ENCODE peak calls at places on chromosomes 1 and 21, in four cellular contexts. E, N, H and Q are unnamed samples.

GRCh38 chr1:210883821-210884220 is 250.1 kb downstream of the KCNH1 start:
- DNase-seq in E (no peak), N (peak; percentile 94), H (no peak), Q (peak; percentile 93)

GRCh38 chr1:31934706-31935629 is 3.2 kb downstream of the PTP4A2 start:
- DNase-seq in H (no peak), N (peak; percentile 67), E (no peak), Q (peak; percentile 49)

GRCh38 chr1:150151291-150152181 is 1.8 kb downstream of the PLEKHO1 start:
- DNase-seq in E (no peak), N (no peak), H (no peak), Q (no peak)

GRCh38 chr21:32562915-32563314 is 22.4 kb downstream of the TCP10L start:
- DNase-seq in E (no peak), H (no peak), N (no peak), Q (no peak)

GRCh38 chr1:158013840-158014520 is 20.5 kb downstream of the KIRREL1 start:
- DNase-seq in E (no peak), H (no peak), N (peak; percentile 60), Q (no peak)

GRCh38 chr1:64686828-64687724 is 57.8 kb upstream of the RAVER2 start:
- DNase-seq in N (peak; percentile 49), E (no peak), H (peak; percentile 56), Q (peak; percentile 38)

GRCh38 chr1:67785847-67786753 is 47.2 kb downstream of the GNG12 start:
- DNase-seq in N (no peak), H (no peak), E (no peak), Q (no peak)

GRCh38 chr1:161139765-161140164 is 7.3 kb upstream of the DEDD start:
- DNase-seq in E (no peak), N (no peak), H (peak; percentile 60), Q (no peak)

GRCh38 chr21:42203936-42204335 is 15.0 kb upstream of the ABCG1 start:
- DNase-seq in E (no peak), H (no peak), N (no peak), Q (no peak)

GRCh38 chr1:110207831-110208230 is 2.3 kb upstream of the KCNC4 start:
- DNase-seq in N (peak; percentile 26), E (no peak), H (peak; percentile 81), Q (no peak)

GRCh38 chr1:180948846-180949615 is 36.3 kb downstream of the KIAA1614 start:
- DNase-seq in E (no peak), N (no peak), H (no peak), Q (no peak)

GRCh38 chr21:45001134-45002095 is 61.6 kb downstream of the SLX9 start:
- DNase-seq in N (peak; percentile 70), E (no peak), H (no peak), Q (peak; percentile 55)

GRCh38 chr1:11067716-11068495 is 8.1 kb upstream of the SRM start:
- DNase-seq in H (no peak), E (no peak), N (no peak), Q (no peak)

GRCh38 chr1:32339363-32339978 is 3.4 kb upstream of the MARCKSL1 start:
- DNase-seq in H (no peak), E (no peak), N (peak; percentile 71), Q (peak; percentile 51)

GRCh38 chr1:18618546-18619466 is 11.8 kb upstream of the PAX7 start:
- DNase-seq in H (no peak), E (no peak), N (peak; percentile 47), Q (peak; percentile 18)

GRCh38 chr1:179599623-179600249 is 8.1 kb downstream of the TDRD5 start:
- DNase-seq in E (no peak), H (no peak), N (peak; percentile 19), Q (peak; percentile 14)

GRCh38 chr1:60874703-60875102 is 207.7 kb upstream of the NFIA start:
- DNase-seq in N (peak; percentile 70), E (no peak), H (peak; percentile 68), Q (peak; percentile 55)

GRCh38 chr1:35554261-35555211 is 2.7 kb downstream of the KIAA0319L start:
- DNase-seq in N (no peak), E (no peak), H (peak; percentile 81), Q (no peak)

GRCh38 chr1:223792046-223792445 is 53.7 kb downstream of the TP53BP2 start:
- DNase-seq in N (no peak), H (no peak), E (no peak), Q (no peak)

GRCh38 chr1:241551759-241552638 is 19.8 kb downstream of the KMO start:
- DNase-seq in E (peak; percentile 46), H (no peak), N (no peak), Q (no peak)

GRCh38 chr1:174040387-174040786 is 18.2 kb upstream of the RC3H1 start:
- DNase-seq in N (peak; percentile 85), E (no peak), H (no peak), Q (peak; percentile 82)

GRCh38 chr1:208183977-208184901 is 59.9 kb downstream of the PLXNA2 start:
- DNase-seq in E (no peak), H (no peak), N (peak; percentile 86), Q (peak; percentile 78)

GRCh38 chr1:237901284-237901870 is 10.7 kb upstream of the ZP4 start:
- DNase-seq in H (peak; percentile 88), N (peak; percentile 34), E (no peak), Q (peak; percentile 25)

GRCh38 chr1:33300673-33301072 is 20.2 kb downstream of the A3GALT2 start:
- DNase-seq in N (peak; percentile 73), E (no peak), H (no peak), Q (peak; percentile 67)

GRCh38 chr1:204945565-204945977 is 74.9 kb downstream of the NFASC start:
- DNase-seq in E (no peak), H (no peak), N (no peak), Q (no peak)

GRCh38 chr1:54604572-54605370 is 18.6 kb downstream of the FAM151A start:
- DNase-seq in N (no peak), E (peak; percentile 17), H (no peak), Q (no peak)

GRCh38 chr1:29162476-29163138 is 19.1 kb downstream of the SRSF4 start:
- DNase-seq in E (no peak), N (peak; percentile 47), H (no peak), Q (peak; percentile 29)

GRCh38 chr1:10196991-10197390 is 13.4 kb upstream of the KIF1B start:
- DNase-seq in H (no peak), N (peak; percentile 95), E (no peak), Q (peak; percentile 95)

GRCh38 chr1:168316142-168316541 is 35.5 kb downstream of the TBX19 start:
- DNase-seq in N (no peak), H (no peak), E (no peak), Q (no peak)

GRCh38 chr21:34027727-34028461 is 45.5 kb upstream of the MRPS6 start:
- DNase-seq in E (no peak), H (no peak), N (peak; percentile 76), Q (peak; percentile 65)

GRCh38 chr1:41536296-41536695 is 51.8 kb upstream of the EDN2 start:
- DNase-seq in H (no peak), N (no peak), E (no peak), Q (no peak)

GRCh38 chr1:51543877-51544276 is 24.8 kb upstream of the EPS15 start:
- DNase-seq in E (no peak), N (no peak), H (no peak), Q (no peak)
- H3K27ac ChIP-seq in E (no peak overlapping the region), N (no peak overlapping the region), H (no peak overlapping the region), Q (no peak overlapping the region)

GRCh38 chr1:235069577-235070563 is 58.8 kb downstream of the TOMM20 start:
- DNase-seq in H (no peak), N (peak; percentile 97), E (no peak), Q (peak; percentile 97)

GRCh38 chr1:235068155-235069121 is 60.2 kb downstream of the TOMM20 start:
- DNase-seq in N (peak; percentile 91), H (no peak), E (no peak), Q (peak; percentile 94)

GRCh38 chr1:235067396-235068154 is 61.1 kb downstream of the TOMM20 start:
- DNase-seq in H (peak; percentile 76), N (peak; percentile 100), E (no peak), Q (peak; percentile 100)

GRCh38 chr1:235070819-235071218 is 57.8 kb downstream of the TOMM20 start:
- DNase-seq in N (no peak), H (no peak), E (no peak), Q (no peak)

DNA sequence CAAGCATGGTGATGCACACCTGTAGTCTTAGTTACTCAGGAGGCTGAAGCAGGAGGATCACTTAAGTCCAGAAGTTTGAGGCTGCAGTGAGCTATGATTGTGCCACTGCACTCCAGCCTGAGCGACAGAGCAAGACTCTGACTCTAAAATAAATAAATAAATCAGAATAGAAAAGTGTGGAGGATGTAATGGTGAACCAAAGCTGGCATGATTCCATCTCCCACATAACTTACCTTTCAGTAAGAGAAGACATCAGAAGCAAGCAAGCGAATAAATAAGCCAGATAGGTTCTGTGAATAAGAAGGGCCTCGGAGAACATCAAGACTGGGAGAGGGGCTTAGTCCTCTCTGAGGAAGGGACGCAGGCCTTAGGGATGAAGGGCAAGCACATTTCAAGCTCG is 59.5 kb downstream of the TOMM20 start:
- DNase-seq in N (no peak), E (no peak), H (no peak), Q (no peak)
- H3K9ac ChIP-seq in N (peak overlapping the region; percentile 41), E (no peak overlapping the region), H (no peak overlapping the region), Q (peak overlapping the region; percentile 61)

DNA sequence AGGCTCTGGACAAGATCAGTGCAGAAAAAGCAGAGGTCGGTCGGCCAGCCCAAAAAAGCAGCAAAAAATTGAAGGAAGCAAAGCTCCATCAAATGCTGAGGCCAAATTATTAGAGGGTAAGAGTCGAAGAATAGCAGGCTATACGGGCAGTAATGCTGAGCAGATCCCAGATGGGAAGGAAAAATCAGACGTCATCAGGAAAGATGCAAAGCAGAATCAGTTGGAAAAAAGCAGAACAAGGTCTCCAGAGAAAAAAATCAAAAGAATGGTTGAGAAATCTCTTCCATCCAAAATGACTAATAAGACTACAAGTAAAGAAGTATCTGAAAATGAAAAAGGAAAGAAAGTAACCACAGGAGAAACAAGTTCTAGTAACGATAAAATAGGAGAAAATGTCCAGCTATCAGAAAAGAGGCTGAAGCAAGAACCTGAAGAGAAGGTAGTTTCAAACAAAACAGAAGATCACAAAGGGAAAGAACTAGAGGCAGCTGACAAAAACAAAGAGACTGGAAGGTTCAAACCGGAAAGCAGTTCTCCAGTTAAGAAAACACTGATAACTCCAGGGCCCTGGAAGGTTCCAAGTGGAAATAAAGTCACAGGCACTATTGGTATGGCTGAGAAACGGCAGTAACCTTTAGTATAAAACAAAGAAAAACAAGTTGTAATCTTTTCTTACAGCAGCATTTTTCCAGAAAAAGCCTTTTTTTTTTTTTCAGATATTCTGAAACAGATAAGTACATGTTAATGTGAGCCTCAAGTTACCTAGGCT is 75.7 kb downstream of the PHTF1 start:
- DNase-seq in H (no peak), E (no peak), N (no peak), Q (no peak)
- H3K27ac ChIP-seq in H (no peak overlapping the region), E (no peak overlapping the region), N (peak overlapping the region; percentile 43), Q (no peak overlapping the region)

GRCh38 chr1:17053071-17053684 is 654 bp downstream of the SDHB start:
- DNase-seq in H (no peak), E (no peak), N (no peak), Q (no peak)

GRCh38 chr1:17055801-17056200 is 2.0 kb upstream of the SDHB start:
- DNase-seq in E (no peak), N (no peak), H (no peak), Q (no peak)

GRCh38 chr1:17053685-17054410 is at the start of gene SDHB:
- DNase-seq in H (peak; percentile 99), N (peak; percentile 96), E (peak; percentile 96), Q (peak; percentile 93)

GRCh38 chr1:17047924-17048323 is 5.9 kb downstream of the SDHB start:
- DNase-seq in N (no peak), H (no peak), E (no peak), Q (no peak)

DNA sequence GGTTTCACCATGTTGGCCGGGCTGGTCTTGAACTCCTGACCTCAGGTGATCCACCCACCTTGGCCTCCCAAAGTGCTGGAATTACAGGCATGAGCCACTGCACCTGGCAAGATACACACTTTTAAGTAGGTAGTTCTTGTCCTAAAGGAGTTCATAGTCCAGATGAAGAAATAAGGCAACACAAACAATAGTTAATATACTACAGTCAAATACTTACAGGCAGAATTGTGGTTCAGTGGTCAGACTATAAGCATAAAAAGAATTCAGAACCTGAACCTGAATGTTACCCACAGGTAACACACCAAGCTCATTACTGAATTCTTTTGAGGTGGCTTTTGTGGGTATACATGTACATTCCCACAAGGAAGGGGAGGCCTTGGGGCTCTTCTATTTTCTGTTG is 1.8 kb downstream of the SDHB start:
- DNase-seq in H (no peak), N (no peak), E (no peak), Q (no peak)
- H3K9ac ChIP-seq in H (no peak overlapping the region), N (no peak overlapping the region), E (no peak overlapping the region), Q (no peak overlapping the region)